ENCODE peak calls at places on chromosomes 7 and 10, in seven cellular contexts. One of them, this sample, is unnamed. For H3K36me3, the result is how much of the 10 kb centered on the place peaks cover.

GRCh38 chr7:106392565-106392964 is 107.8 kb upstream of the NAMPT start:
- DNase-seq in heart right ventricle: no peak
- DNase-seq in PC-9: no peak
- DNase-seq in CD8-positive, alpha-beta memory T cell: no peak
- DNase-seq in upper lobe of right lung: no peak
- DNase-seq in SJSA1: no peak
- DNase-seq in mesendoderm: no peak
- DNase-seq in this sample: no peak

GRCh38 chr7:27106181-27106905 is 3.9 kb upstream of the HOXA2 start:
- DNase-seq in heart right ventricle: no peak
- DNase-seq in PC-9: no peak
- DNase-seq in CD8-positive, alpha-beta memory T cell: no peak
- DNase-seq in upper lobe of right lung: no peak
- DNase-seq in SJSA1: no peak
- DNase-seq in mesendoderm: peak
- DNase-seq in this sample: no peak

GRCh38 chr7:133859191-133859590 is 267.9 kb upstream of the LRGUK start:
- DNase-seq in heart right ventricle: no peak
- DNase-seq in PC-9: no peak
- DNase-seq in CD8-positive, alpha-beta memory T cell: no peak
- DNase-seq in upper lobe of right lung: no peak
- DNase-seq in SJSA1: no peak
- DNase-seq in mesendoderm: peak
- DNase-seq in this sample: no peak

GRCh38 chr10:839550-840205 is 91.8 kb downstream of the LARP4B start:
- DNase-seq in heart right ventricle: no peak
- DNase-seq in PC-9: no peak
- DNase-seq in CD8-positive, alpha-beta memory T cell: no peak
- DNase-seq in upper lobe of right lung: no peak
- DNase-seq in SJSA1: no peak
- DNase-seq in mesendoderm: no peak
- DNase-seq in this sample: no peak

GRCh38 chr7:121081327-121081936 is 92.9 kb downstream of the CPED1 start:
- DNase-seq in heart right ventricle: no peak
- DNase-seq in PC-9: peak
- DNase-seq in CD8-positive, alpha-beta memory T cell: no peak
- DNase-seq in upper lobe of right lung: no peak
- DNase-seq in SJSA1: peak
- DNase-seq in mesendoderm: peak
- DNase-seq in this sample: peak

GRCh38 chr10:124374535-124375352 is 44.0 kb downstream of the OAT start:
- DNase-seq in heart right ventricle: no peak
- DNase-seq in PC-9: no peak
- DNase-seq in CD8-positive, alpha-beta memory T cell: no peak
- DNase-seq in upper lobe of right lung: no peak
- DNase-seq in SJSA1: no peak
- DNase-seq in mesendoderm: no peak
- DNase-seq in this sample: no peak

GRCh38 chr7:33334349-33334748 is 205.0 kb downstream of the BBS9 start:
- DNase-seq in heart right ventricle: no peak
- DNase-seq in PC-9: no peak
- DNase-seq in CD8-positive, alpha-beta memory T cell: no peak
- DNase-seq in upper lobe of right lung: no peak
- DNase-seq in SJSA1: no peak
- DNase-seq in mesendoderm: peak
- DNase-seq in this sample: no peak

GRCh38 chr7:68684246-68684850 is 913.9 kb upstream of the AUTS2 start:
- DNase-seq in heart right ventricle: no peak
- DNase-seq in PC-9: no peak
- DNase-seq in CD8-positive, alpha-beta memory T cell: no peak
- DNase-seq in upper lobe of right lung: no peak
- DNase-seq in SJSA1: no peak
- DNase-seq in mesendoderm: peak
- DNase-seq in this sample: no peak

GRCh38 chr10:59242057-59242456 is 65.6 kb downstream of the PHYHIPL start:
- DNase-seq in heart right ventricle: no peak
- DNase-seq in PC-9: no peak
- DNase-seq in CD8-positive, alpha-beta memory T cell: no peak
- DNase-seq in upper lobe of right lung: no peak
- DNase-seq in SJSA1: no peak
- DNase-seq in mesendoderm: no peak
- DNase-seq in this sample: no peak

GRCh38 chr7:151239837-151240459 is 7.7 kb downstream of the CHPF2 start:
- DNase-seq in heart right ventricle: no peak
- DNase-seq in PC-9: no peak
- DNase-seq in CD8-positive, alpha-beta memory T cell: no peak
- DNase-seq in upper lobe of right lung: no peak
- DNase-seq in SJSA1: no peak
- DNase-seq in mesendoderm: no peak
- DNase-seq in this sample: no peak

GRCh38 chr10:36538945-36539586 is 586.3 kb upstream of the ANKRD30A start:
- DNase-seq in heart right ventricle: peak
- DNase-seq in PC-9: peak
- DNase-seq in CD8-positive, alpha-beta memory T cell: no peak
- DNase-seq in upper lobe of right lung: no peak
- DNase-seq in SJSA1: peak
- DNase-seq in mesendoderm: peak
- DNase-seq in this sample: no peak

GRCh38 chr7:23235688-23236280 is 10.8 kb upstream of the GPNMB start:
- DNase-seq in heart right ventricle: no peak
- DNase-seq in PC-9: no peak
- DNase-seq in CD8-positive, alpha-beta memory T cell: no peak
- DNase-seq in upper lobe of right lung: no peak
- DNase-seq in SJSA1: no peak
- DNase-seq in mesendoderm: no peak
- DNase-seq in this sample: no peak

GRCh38 chr7:106382129-106382528 is 97.3 kb upstream of the NAMPT start:
- DNase-seq in heart right ventricle: no peak
- DNase-seq in PC-9: no peak
- DNase-seq in CD8-positive, alpha-beta memory T cell: no peak
- DNase-seq in upper lobe of right lung: no peak
- DNase-seq in SJSA1: no peak
- DNase-seq in mesendoderm: no peak
- DNase-seq in this sample: no peak

GRCh38 chr10:36187382-36188042 is 545.4 kb upstream of the FZD8 start:
- DNase-seq in heart right ventricle: peak
- DNase-seq in PC-9: no peak
- DNase-seq in CD8-positive, alpha-beta memory T cell: no peak
- DNase-seq in upper lobe of right lung: no peak
- DNase-seq in SJSA1: no peak
- DNase-seq in mesendoderm: no peak
- DNase-seq in this sample: no peak

GRCh38 chr10:11180228-11180627 is 162.6 kb downstream of the CELF2 start:
- DNase-seq in heart right ventricle: no peak
- DNase-seq in PC-9: no peak
- DNase-seq in CD8-positive, alpha-beta memory T cell: peak
- DNase-seq in upper lobe of right lung: peak
- DNase-seq in SJSA1: no peak
- DNase-seq in mesendoderm: no peak
- DNase-seq in this sample: peak

GRCh38 chr7:104024632-104025031 is 35.2 kb upstream of the RELN start:
- DNase-seq in heart right ventricle: no peak
- DNase-seq in PC-9: no peak
- DNase-seq in CD8-positive, alpha-beta memory T cell: no peak
- DNase-seq in upper lobe of right lung: no peak
- DNase-seq in SJSA1: no peak
- DNase-seq in mesendoderm: no peak
- DNase-seq in this sample: no peak

GRCh38 chr10:73043766-73044377 is 52.8 kb downstream of the P4HA1 start:
- DNase-seq in heart right ventricle: no peak
- DNase-seq in PC-9: no peak
- DNase-seq in CD8-positive, alpha-beta memory T cell: no peak
- DNase-seq in upper lobe of right lung: no peak
- DNase-seq in SJSA1: no peak
- DNase-seq in mesendoderm: peak
- DNase-seq in this sample: no peak

GRCh38 chr10:103585011-103585405 is 91.5 kb downstream of the NEURL1 start:
- DNase-seq in heart right ventricle: no peak
- DNase-seq in PC-9: no peak
- DNase-seq in CD8-positive, alpha-beta memory T cell: no peak
- DNase-seq in upper lobe of right lung: no peak
- DNase-seq in SJSA1: no peak
- DNase-seq in mesendoderm: no peak
- DNase-seq in this sample: no peak
- H3K4me3 ChIP-seq in heart right ventricle: peak
- H3K4me3 ChIP-seq in PC-9: no peak
- H3K4me3 ChIP-seq in CD8-positive, alpha-beta memory T cell: peak
- H3K4me3 ChIP-seq in upper lobe of right lung: no peak
- H3K4me3 ChIP-seq in SJSA1: no peak
- H3K4me3 ChIP-seq in mesendoderm: no peak
- H3K4me3 ChIP-seq in this sample: no peak

DNA sequence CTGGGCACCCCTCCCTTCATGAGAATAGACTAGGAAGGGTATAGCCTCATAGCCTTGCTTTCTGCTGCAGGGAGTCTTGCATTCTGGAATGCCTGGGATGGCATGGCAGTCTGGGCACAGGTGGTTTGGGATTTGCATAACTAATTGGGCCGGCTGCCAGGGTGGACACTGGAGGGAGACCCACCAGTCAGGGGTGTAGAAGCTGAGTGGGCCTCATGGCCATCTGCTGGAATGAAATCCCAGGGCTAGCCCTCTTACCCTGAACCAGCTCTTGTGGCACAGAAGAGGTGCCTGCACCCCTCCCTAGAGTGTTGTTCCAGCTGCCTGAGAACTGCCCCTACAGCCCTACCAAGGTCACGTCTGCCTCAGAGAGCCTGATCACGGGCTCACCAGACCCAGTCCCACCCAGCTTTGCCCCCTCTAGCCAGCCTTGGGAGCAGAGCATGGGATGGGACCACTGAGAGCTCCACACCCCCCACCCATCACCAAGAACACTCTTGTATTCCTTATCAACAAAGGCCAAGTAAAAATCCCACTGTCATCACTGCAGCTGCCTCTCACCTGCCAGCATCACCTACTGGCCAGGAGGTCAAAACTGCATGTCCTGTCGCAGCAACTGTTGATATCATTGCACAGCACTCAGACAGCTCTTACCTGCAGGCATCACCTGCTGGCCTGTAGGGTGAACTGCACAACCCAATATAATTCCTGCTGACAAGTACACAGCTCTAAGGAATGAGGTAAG is 148.9 kb downstream of the ZEB1 start:
- DNase-seq in heart right ventricle: peak
- DNase-seq in PC-9: peak
- DNase-seq in CD8-positive, alpha-beta memory T cell: no peak
- DNase-seq in upper lobe of right lung: peak
- DNase-seq in SJSA1: no peak
- DNase-seq in mesendoderm: peak
- DNase-seq in this sample: peak
- H3K36me3 ChIP-seq in heart right ventricle: under half
- H3K36me3 ChIP-seq in PC-9: under half
- H3K36me3 ChIP-seq in CD8-positive, alpha-beta memory T cell: under half
- H3K36me3 ChIP-seq in upper lobe of right lung: under half
- H3K36me3 ChIP-seq in SJSA1: half or more
- H3K36me3 ChIP-seq in mesendoderm: under half
- H3K36me3 ChIP-seq in this sample: under half

GRCh38 chr10:62512732-62513475 is 138.7 kb downstream of the ZNF365 start:
- DNase-seq in heart right ventricle: no peak
- DNase-seq in PC-9: no peak
- DNase-seq in CD8-positive, alpha-beta memory T cell: no peak
- DNase-seq in upper lobe of right lung: no peak
- DNase-seq in SJSA1: no peak
- DNase-seq in mesendoderm: no peak
- DNase-seq in this sample: no peak

GRCh38 chr10:62511238-62511637 is 137.1 kb downstream of the ZNF365 start:
- DNase-seq in heart right ventricle: no peak
- DNase-seq in PC-9: no peak
- DNase-seq in CD8-positive, alpha-beta memory T cell: no peak
- DNase-seq in upper lobe of right lung: no peak
- DNase-seq in SJSA1: no peak
- DNase-seq in mesendoderm: no peak
- DNase-seq in this sample: no peak

GRCh38 chr10:62517252-62517651 is 143.1 kb downstream of the ZNF365 start:
- DNase-seq in heart right ventricle: no peak
- DNase-seq in PC-9: no peak
- DNase-seq in CD8-positive, alpha-beta memory T cell: no peak
- DNase-seq in upper lobe of right lung: no peak
- DNase-seq in SJSA1: no peak
- DNase-seq in mesendoderm: no peak
- DNase-seq in this sample: no peak

GRCh38 chr10:62511656-62512055 is 137.5 kb downstream of the ZNF365 start:
- DNase-seq in heart right ventricle: no peak
- DNase-seq in PC-9: no peak
- DNase-seq in CD8-positive, alpha-beta memory T cell: no peak
- DNase-seq in upper lobe of right lung: no peak
- DNase-seq in SJSA1: no peak
- DNase-seq in mesendoderm: no peak
- DNase-seq in this sample: no peak

DNA sequence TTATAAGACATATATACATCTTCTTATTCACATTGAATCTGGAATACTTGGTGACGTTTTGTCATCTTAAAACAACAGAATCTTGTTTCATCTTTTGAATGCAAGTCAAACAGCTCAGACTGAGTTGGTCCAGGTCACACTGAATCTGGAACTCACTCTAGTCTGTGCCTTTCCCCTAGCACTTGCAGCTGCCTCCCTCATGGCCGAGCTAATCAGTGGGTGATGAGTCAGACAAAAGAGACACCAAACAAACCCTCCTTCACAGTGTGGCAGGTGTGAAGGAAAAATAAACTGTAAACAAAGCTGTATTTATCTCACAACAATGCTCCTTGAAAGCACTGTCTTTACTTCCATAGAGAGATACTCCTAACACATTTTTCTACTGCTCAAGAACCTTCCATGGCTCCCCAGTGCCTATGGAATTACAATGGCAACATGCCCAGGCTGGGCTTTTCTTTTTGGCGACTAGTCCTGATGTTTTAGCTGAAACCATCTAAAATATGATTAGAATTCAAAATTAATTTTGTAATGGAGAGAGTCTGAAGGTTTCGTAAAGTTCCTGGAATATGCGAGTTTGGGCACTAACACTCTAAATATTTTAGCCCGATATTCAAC is 140.0 kb downstream of the ZNF365 start:
- DNase-seq in heart right ventricle: no peak
- DNase-seq in PC-9: no peak
- DNase-seq in CD8-positive, alpha-beta memory T cell: no peak
- DNase-seq in upper lobe of right lung: no peak
- DNase-seq in SJSA1: no peak
- DNase-seq in mesendoderm: peak
- DNase-seq in this sample: no peak
- H3K27ac ChIP-seq in heart right ventricle: no peak
- H3K27ac ChIP-seq in PC-9: no peak
- H3K27ac ChIP-seq in CD8-positive, alpha-beta memory T cell: no peak
- H3K27ac ChIP-seq in upper lobe of right lung: no peak
- H3K27ac ChIP-seq in SJSA1: no peak
- H3K27ac ChIP-seq in mesendoderm: no peak
- H3K27ac ChIP-seq in this sample: no peak

DNA sequence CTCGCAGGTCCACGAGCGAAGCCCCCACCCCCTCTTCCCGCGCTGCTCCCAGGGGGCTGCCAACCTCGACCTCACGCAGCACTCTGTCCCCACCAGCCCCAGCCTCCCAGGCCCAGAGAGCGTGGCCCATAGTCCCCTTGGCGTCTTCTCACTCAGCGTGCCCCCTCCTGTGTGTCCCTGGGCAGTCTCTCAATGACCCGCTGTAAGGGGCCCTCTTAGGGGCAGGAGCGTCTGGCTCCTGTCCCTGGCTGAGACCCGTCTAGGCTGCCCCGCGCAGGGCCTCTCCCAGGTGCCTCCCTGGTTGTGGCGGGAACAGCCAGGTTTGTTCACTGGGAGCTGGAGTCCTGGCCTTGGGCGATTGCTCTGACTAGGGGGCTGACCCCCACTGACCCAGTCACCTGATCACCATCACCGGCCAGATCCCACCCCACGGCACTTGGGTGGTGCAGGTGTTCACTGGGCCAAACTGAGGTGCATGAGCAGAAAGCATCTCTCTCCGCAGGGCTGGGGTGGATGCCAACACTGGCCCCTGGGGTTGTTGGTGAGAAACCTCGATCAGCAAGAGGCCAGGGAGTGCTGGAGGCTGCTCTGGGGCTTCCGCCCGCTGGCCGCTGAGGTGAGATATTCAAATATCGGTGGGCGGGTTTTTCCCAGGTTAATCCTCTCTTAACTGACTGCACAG is 12.6 kb upstream of the WDFY4 start:
- DNase-seq in heart right ventricle: no peak
- DNase-seq in PC-9: no peak
- DNase-seq in CD8-positive, alpha-beta memory T cell: no peak
- DNase-seq in upper lobe of right lung: no peak
- DNase-seq in SJSA1: no peak
- DNase-seq in mesendoderm: peak
- DNase-seq in this sample: no peak
- H3K4me3 ChIP-seq in heart right ventricle: no peak
- H3K4me3 ChIP-seq in PC-9: no peak
- H3K4me3 ChIP-seq in CD8-positive, alpha-beta memory T cell: no peak
- H3K4me3 ChIP-seq in upper lobe of right lung: no peak
- H3K4me3 ChIP-seq in SJSA1: no peak
- H3K4me3 ChIP-seq in mesendoderm: no peak
- H3K4me3 ChIP-seq in this sample: no peak